ENCODE peak calls at places on chromosomes 1 and 21, in seven cellular contexts. W, G, R, K, A, Q and S are unnamed samples.

GRCh38 chr21:45867671-45868081 is 113.9 kb upstream of the COL6A1 start:
- DNase-seq in K (no peak), R (no peak), W (no peak), G (peak; percentile 57), Q (no peak), A (no peak), S (no peak)

GRCh38 chr1:58816747-58817221 is 32.9 kb upstream of the JUN start:
- DNase-seq in A (no peak), R (no peak), Q (no peak), K (no peak), W (no peak), G (no peak), S (no peak)

GRCh38 chr1:12047120-12047876 is 15.8 kb upstream of the TNFRSF8 start:
- DNase-seq in W (peak; percentile 40), G (no peak), Q (no peak), R (no peak), K (peak; percentile 25), A (no peak), S (no peak)

GRCh38 chr1:57983441-57983840 is 559.6 kb upstream of the DAB1 start:
- DNase-seq in W (no peak), G (no peak), K (no peak), R (no peak), A (no peak), Q (no peak), S (no peak)

GRCh38 chr1:209770636-209771415 is 13.5 kb downstream of the C1orf74 start:
- DNase-seq in R (no peak), G (no peak), A (no peak), W (no peak), Q (no peak), K (no peak), S (no peak)

GRCh38 chr1:168801032-168801745 is 72.2 kb upstream of the DPT start:
- DNase-seq in K (no peak), Q (no peak), A (no peak), R (peak; percentile 66), G (no peak), W (no peak), S (no peak)

GRCh38 chr1:171251042-171251740 is 2.9 kb downstream of the FMO1 start:
- DNase-seq in G (peak; percentile 71), K (peak; percentile 17), A (no peak), W (no peak), R (peak; percentile 39), Q (no peak), S (no peak)

GRCh38 chr1:111769517-111770146 is 13.9 kb downstream of the DDX20 start:
- DNase-seq in A (peak; percentile 53), W (peak; percentile 62), Q (peak; percentile 41), R (peak; percentile 36), G (no peak), K (peak; percentile 50), S (peak; percentile 48)

GRCh38 chr1:244836135-244836521 is 670 bp downstream of the COX20 start:
- DNase-seq in K (no peak), Q (no peak), R (peak; percentile 38), W (no peak), A (peak; percentile 37), G (no peak), S (no peak)

GRCh38 chr1:220906561-220907334 is 27.5 kb downstream of the HLX start:
- DNase-seq in K (no peak), R (no peak), A (no peak), W (no peak), Q (no peak), G (no peak), S (no peak)

GRCh38 chr1:98870959-98871903 is 133.4 kb downstream of the PLPPR5 start:
- DNase-seq in Q (no peak), R (no peak), K (peak; percentile 1), W (no peak), G (no peak), A (no peak), S (no peak)

GRCh38 chr1:20359451-20360330 is 69.0 kb downstream of the VWA5B1 start:
- DNase-seq in K (no peak), G (no peak), A (no peak), Q (no peak), W (no peak), R (no peak), S (no peak)

GRCh38 chr1:10530756-10531155 is 56.0 kb downstream of the PEX14 start:
- DNase-seq in G (peak; percentile 56), Q (no peak), K (peak; percentile 73), A (no peak), R (no peak), W (peak; percentile 70), S (no peak)

GRCh38 chr1:83769072-83769471 is 229.9 kb downstream of the TTLL7 start:
- DNase-seq in G (no peak), W (no peak), R (no peak), Q (no peak), K (no peak), A (no peak), S (no peak)

GRCh38 chr1:185695299-185695698 is 38.9 kb upstream of the HMCN1 start:
- DNase-seq in R (no peak), A (no peak), Q (no peak), K (no peak), G (no peak), W (no peak), S (no peak)
- TF ChIP-seq CTCF in R (peak; percentile 29), A (no peak), Q (no peak), K (no peak), G (no peak), W (no peak), S (no peak)

DNA sequence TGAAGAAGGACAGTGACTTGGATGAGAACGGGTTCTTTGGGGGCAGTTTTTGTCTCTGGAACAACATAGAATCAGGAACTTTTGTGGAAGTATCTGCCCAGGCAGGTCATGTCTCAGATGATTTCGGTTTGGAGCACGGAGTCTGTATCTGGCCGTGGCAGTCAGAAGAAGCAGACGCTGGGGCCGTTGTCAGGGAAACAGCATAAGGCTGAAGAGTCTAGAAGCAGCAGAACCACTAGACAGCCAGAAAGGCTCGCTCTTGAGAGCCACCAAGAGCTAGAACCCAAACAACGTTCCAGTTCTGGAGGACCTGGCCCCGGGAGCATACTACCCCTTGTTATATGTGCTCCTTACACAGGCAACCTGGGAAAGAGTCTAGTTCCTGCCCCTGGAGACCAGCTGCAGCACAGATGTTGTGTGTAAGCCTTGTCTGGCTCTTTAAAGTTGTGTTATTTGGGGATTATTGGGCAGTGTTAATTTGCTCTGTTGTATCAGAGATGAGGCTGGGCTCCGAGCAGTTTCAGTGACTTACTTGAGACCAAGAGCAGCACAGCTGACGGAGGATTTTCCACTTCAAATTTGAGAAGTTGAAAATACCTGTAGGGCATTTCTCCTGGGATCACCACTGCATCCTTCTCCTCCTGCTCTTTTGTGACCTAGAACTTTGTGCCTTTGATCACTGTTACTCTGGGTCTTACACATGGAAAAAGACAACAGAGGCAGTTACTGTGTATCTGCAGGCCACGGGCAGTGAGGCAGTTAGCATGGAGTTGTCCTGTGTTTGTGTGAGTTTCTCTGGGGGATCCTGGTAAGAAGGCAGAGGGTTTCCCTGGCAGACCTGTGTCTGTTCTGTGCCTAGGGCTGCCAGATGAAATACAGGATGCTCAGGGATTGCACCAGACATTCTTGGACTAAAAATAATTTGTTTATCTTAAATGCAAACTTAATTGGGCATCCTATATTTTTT is 44.7 kb upstream of the SCCPDH start:
- DNase-seq in R (no peak), G (no peak), K (no peak), W (no peak), A (no peak), Q (no peak), S (no peak)
- H3K4me3 ChIP-seq in R (no peak overlapping the region), G (no peak overlapping the region), K (no peak overlapping the region), W (no peak overlapping the region), A (no peak overlapping the region), Q (no peak overlapping the region), S (no peak overlapping the region)

GRCh38 chr1:116754203-116754977 is at the start of gene CD2:
- DNase-seq in Q (no peak), G (no peak), K (no peak), W (no peak), R (no peak), A (no peak), S (no peak)
- TF ChIP-seq CTCF in Q (no peak), G (no peak), K (no peak), W (no peak), R (no peak), A (no peak), S (no peak)

GRCh38 chr1:39681999-39682398 is 9.2 kb downstream of the HPCAL4 start:
- DNase-seq in W (no peak), Q (no peak), G (no peak), A (no peak), K (no peak), R (no peak), S (no peak)
- H3K4me3 ChIP-seq in W (no peak overlapping the region), Q (no peak overlapping the region), G (no peak overlapping the region), A (no peak overlapping the region), K (no peak overlapping the region), R (no peak overlapping the region), S (no peak overlapping the region)

GRCh38 chr1:234608026-234608719 is 1.8 kb downstream of the IRF2BP2 start:
- DNase-seq in W (peak; percentile 79), Q (no peak), A (peak; percentile 82), R (peak; percentile 73), K (peak; percentile 94), G (peak; percentile 93), S (peak; percentile 86)
- TF ChIP-seq CTCF in W (no peak), Q (no peak), A (no peak), R (no peak), K (no peak), G (no peak), S (no peak)

DNA sequence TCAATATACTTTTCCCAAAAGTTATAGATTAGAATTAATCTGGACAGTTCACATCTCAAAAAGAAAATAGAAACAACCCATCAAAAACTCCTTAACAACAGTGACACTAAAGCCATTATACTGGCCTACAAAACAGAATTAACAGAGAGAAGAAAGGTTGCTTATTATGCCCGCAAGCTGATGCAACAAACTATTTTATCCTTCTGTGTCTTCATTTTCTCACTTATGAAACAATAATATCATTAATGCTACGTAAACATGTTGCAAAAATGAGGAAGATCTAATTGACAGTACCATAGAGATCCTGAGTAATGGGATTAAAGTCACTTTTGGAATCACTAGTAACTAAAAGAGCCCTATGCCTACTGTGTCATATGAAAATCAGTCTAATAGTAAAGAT is 32.6 kb downstream of the LPGAT1 start:
- DNase-seq in W (no peak), G (no peak), K (no peak), R (no peak), A (no peak), Q (no peak), S (no peak)
- H3K4me3 ChIP-seq in W (no peak overlapping the region), G (no peak overlapping the region), K (no peak overlapping the region), R (no peak overlapping the region), A (no peak overlapping the region), Q (no peak overlapping the region), S (no peak overlapping the region)

DNA sequence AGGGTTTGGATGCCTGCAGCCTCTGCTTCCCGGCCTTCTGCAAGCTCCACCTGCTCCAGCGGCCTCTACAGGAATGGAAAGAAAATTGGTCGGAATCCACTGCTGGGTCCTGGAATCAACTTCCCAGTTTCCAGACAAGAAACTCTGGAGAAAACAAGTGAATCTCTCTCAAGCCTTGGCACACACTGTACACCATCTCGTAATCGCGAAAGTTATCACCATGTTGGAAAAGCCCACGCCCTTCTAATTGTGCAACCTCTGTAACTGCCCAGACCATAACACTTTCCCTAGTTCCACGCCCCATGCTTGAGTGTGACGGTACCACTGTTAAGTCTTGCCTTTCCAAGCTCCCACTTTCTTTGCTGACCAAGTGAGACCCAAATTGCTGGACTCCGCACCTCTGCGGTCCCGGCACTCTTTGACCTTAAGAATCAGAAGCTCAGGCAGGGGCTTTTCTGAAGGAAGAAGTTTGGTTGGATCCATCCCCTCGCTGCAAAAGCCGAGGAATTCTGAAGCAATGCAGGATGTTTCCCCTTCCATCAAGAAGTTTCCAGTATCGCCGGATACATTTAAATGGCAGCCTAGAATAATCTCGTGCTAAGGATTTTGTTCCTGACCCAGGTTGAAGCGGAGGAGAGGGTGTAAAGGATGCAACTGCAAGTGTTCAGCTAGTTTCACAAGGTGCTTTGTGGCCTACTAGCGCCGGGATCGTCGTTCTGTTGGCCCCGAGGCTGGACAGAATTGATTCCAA is 6.2 kb downstream of the NR5A2 start:
- DNase-seq in Q (no peak), G (no peak), R (no peak), W (no peak), K (no peak), A (no peak), S (no peak)
- TF ChIP-seq CTCF in Q (peak; percentile 2), G (no peak), R (no peak), W (no peak), K (peak; percentile 27), A (no peak), S (no peak)